ENCODE peak calls at places on chromosomes 5 and 9, in seven cellular contexts. C, N, R, Q, X, A and G are unnamed samples.
A peak's percentile ranks its signal among the peaks of the same experiment; 100 is the strongest.

GRCh38 chr5:139193928-139194327 is 4.2 kb downstream of the SIL1 start:
- DNase-seq in C (peak; percentile 53), N (no peak), R (no peak), Q (no peak), X (no peak), A (no peak), G (no peak)

GRCh38 chr5:5270958-5271605 is 131.0 kb downstream of the ADAMTS16 start:
- DNase-seq in C (peak; percentile 64), N (peak; percentile 65), R (peak; percentile 9), Q (no peak), X (no peak), A (peak; percentile 98), G (peak; percentile 70)

GRCh38 chr9:133737071-133737773 is 930 bp downstream of the SARDH start:
- DNase-seq in C (no peak), N (no peak), R (no peak), Q (no peak), X (no peak), A (no peak), G (no peak)

GRCh38 chr5:154273028-154273617 is 82.6 kb downstream of the GALNT10 start:
- DNase-seq in C (no peak), N (peak; percentile 18), R (no peak), Q (no peak), X (no peak), A (no peak), G (no peak)

GRCh38 chr5:154077692-154078091 is 38.9 kb downstream of the MFAP3 start:
- DNase-seq in C (no peak), N (no peak), R (no peak), Q (no peak), X (no peak), A (no peak), G (no peak)

GRCh38 chr5:86644843-86645242 is 27.1 kb downstream of the COX7C start:
- DNase-seq in C (peak; percentile 77), N (no peak), R (no peak), Q (no peak), X (no peak), A (no peak), G (no peak)

GRCh38 chr9:77647659-77648457 is at the start of gene GNA14:
- DNase-seq in C (peak; percentile 81), N (no peak), R (no peak), Q (no peak), X (no peak), A (no peak), G (no peak)

GRCh38 chr5:55226934-55227737 is at the start of gene MCIDAS:
- DNase-seq in C (peak; percentile 89), N (no peak), R (no peak), Q (no peak), X (peak; percentile 49), A (peak; percentile 81), G (peak; percentile 23)